ENCODE peak calls at places on chromosomes 1 and 21, in seven cellular contexts. U, O, R, Z, G, W and B are unnamed samples.

GRCh38 chr1:105337427-105337826 is 1587.7 kb downstream of the AMY1C start:
- DNase-seq in W (no peak), Z (peak; percentile 7), R (peak; percentile 71), O (no peak), U (no peak), G (no peak), B (no peak)

GRCh38 chr1:54971317-54971791 is 9.1 kb upstream of the TMEM61 start:
- DNase-seq in U (no peak), O (no peak), Z (no peak), R (no peak), W (no peak), G (no peak), B (no peak)

GRCh38 chr1:237032029-237032428 is 10.0 kb upstream of the RYR2 start:
- DNase-seq in G (no peak), U (no peak), R (no peak), O (no peak), W (no peak), Z (no peak), B (no peak)

GRCh38 chr21:23218667-23219066 is 2220.5 kb downstream of the NCAM2 start:
- DNase-seq in W (no peak), U (no peak), Z (no peak), G (no peak), R (no peak), O (no peak), B (no peak)

GRCh38 chr1:58162952-58163550 is 383.5 kb downstream of the OMA1 start:
- DNase-seq in Z (peak; percentile 48), G (peak; percentile 28), R (peak; percentile 19), O (peak; percentile 81), W (no peak), U (no peak), B (peak; percentile 33)

GRCh38 chr1:245437401-245437800 is 282.6 kb downstream of the KIF26B start:
- DNase-seq in Z (no peak), W (no peak), G (no peak), R (no peak), U (no peak), O (no peak), B (no peak)

GRCh38 chr1:167795810-167796740 is 74.3 kb downstream of the MPZL1 start:
- DNase-seq in U (no peak), Z (peak; percentile 74), G (no peak), R (peak; percentile 53), O (no peak), W (no peak), B (peak; percentile 41)

GRCh38 chr1:200642481-200642880 is 21.9 kb upstream of the KIF14 start:
- DNase-seq in Z (no peak), W (no peak), U (no peak), R (no peak), O (no peak), G (no peak), B (no peak)